ENCODE peak calls at places on chromosomes 6 and 20, in four cellular contexts. One of them, this sample, is unnamed.

GRCh38 chr6:81785340-81785739 is 32.9 kb upstream of the TENT5A start:
- DNase-seq in PC-3: peak; percentile 41
- DNase-seq in B cell: no peak
- DNase-seq in IMR-90: no peak
- DNase-seq in this sample: no peak

GRCh38 chr20:58433759-58434158 is 44.7 kb downstream of the VAPB start:
- DNase-seq in PC-3: peak; percentile 60
- DNase-seq in B cell: no peak
- DNase-seq in IMR-90: peak; percentile 89
- DNase-seq in this sample: peak; percentile 78

GRCh38 chr6:43992783-43993505 is 134.3 kb downstream of the MRPL14 start:
- DNase-seq in PC-3: no peak
- DNase-seq in B cell: no peak
- DNase-seq in IMR-90: no peak
- DNase-seq in this sample: no peak

GRCh38 chr6:13641315-13641714 is 26.2 kb downstream of the NOL7 start:
- DNase-seq in PC-3: no peak
- DNase-seq in B cell: no peak
- DNase-seq in IMR-90: peak; percentile 23
- DNase-seq in this sample: peak; percentile 33

GRCh38 chr20:57928181-57928967 is 218.6 kb upstream of the PMEPA1 start:
- DNase-seq in PC-3: peak; percentile 66
- DNase-seq in B cell: no peak
- DNase-seq in IMR-90: no peak
- DNase-seq in this sample: no peak

GRCh38 chr20:60215786-60216730 is 257.8 kb downstream of the CDH26 start:
- DNase-seq in PC-3: no peak
- DNase-seq in B cell: no peak
- DNase-seq in IMR-90: no peak
- DNase-seq in this sample: no peak

GRCh38 chr20:14807224-14807623 is 469.8 kb upstream of the FLRT3 start:
- DNase-seq in PC-3: no peak
- DNase-seq in B cell: no peak
- DNase-seq in IMR-90: no peak
- DNase-seq in this sample: no peak

GRCh38 chr20:11697646-11698045 is 220.0 kb upstream of the BTBD3 start:
- DNase-seq in PC-3: no peak
- DNase-seq in B cell: no peak
- DNase-seq in IMR-90: no peak
- DNase-seq in this sample: no peak

DNA sequence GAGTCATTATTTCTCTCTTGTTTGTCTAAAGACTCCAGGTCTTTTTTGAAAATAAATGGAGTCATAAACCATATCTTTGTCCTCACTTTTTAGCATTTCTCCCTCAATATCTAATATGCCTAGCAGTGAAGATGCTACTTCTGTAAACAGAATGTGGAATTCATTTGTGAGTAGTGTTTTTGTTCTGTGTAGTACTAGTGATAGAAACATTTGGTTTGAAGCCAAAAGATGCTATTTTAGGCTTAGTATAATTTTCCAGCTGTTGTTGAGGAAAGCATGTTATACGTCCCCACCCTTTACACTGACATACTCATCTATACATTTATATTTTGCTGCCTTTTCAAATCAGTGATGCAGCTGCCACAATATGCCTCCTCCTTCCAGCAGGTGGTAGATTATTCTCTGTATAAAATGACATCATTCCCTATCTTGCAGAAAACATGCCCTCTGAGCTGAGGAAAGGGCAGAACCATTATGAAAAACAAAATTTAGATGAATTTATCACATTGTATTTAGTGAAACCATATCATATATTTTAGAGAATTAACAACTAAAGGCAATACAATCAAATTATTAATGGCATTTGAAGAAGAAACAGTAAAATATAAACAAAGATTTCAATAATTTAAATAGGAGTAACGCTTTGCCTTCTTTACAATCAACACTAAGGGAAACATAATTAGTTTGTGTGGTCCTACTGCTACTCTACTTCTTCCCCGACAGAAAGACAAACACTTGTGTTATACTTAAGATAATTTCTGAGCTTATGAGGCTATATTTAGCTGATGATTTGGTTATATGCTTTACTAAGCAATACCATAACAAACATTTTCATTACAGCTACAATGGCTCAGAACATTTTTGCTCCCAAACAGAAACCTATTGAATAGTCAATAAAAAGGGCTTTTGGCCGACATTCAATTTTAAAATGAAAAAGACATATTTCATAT is 1217.4 kb upstream of the GJE1 start:
- DNase-seq in PC-3: no peak
- DNase-seq in B cell: no peak
- DNase-seq in IMR-90: no peak
- DNase-seq in this sample: peak; percentile 4
- TF ChIP-seq CTCF in PC-3: no peak
- TF ChIP-seq CTCF in B cell: no peak
- TF ChIP-seq CTCF in IMR-90: no peak
- TF ChIP-seq CTCF in this sample: no peak

GRCh38 chr6:30061766-30062458 is 847 bp downstream of the POLR1H start:
- DNase-seq in PC-3: peak; percentile 44
- DNase-seq in B cell: no peak
- DNase-seq in IMR-90: peak; percentile 17
- DNase-seq in this sample: peak; percentile 39
- TF ChIP-seq CTCF in PC-3: no peak
- TF ChIP-seq CTCF in B cell: no peak
- TF ChIP-seq CTCF in IMR-90: no peak
- TF ChIP-seq CTCF in this sample: no peak

DNA sequence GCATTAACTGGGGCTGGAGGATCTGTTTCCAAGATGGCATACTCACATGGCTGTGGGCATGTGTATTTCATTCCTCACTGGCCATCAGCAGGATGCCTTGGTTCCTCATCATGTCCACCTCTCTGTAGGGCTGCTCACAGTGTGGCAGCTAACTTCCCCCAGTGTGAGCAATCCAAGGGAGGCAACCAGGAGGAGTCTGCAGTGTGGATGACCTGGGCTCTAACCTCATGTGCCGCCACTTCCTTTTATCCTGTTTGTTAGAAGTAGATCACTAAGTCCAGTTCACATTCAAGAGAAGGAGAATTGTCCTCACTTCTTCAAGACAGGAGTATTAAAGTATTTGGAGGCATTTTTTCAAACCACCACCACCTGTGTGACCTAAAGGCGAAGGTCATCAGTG is 54.4 kb downstream of the MTHFD1L start:
- DNase-seq in PC-3: no peak
- DNase-seq in B cell: no peak
- DNase-seq in IMR-90: no peak
- DNase-seq in this sample: no peak
- TF ChIP-seq CTCF in PC-3: no peak
- TF ChIP-seq CTCF in B cell: no peak
- TF ChIP-seq CTCF in IMR-90: no peak
- TF ChIP-seq CTCF in this sample: no peak

GRCh38 chr6:143232849-143233248 is 172.2 kb downstream of the AIG1 start:
- DNase-seq in PC-3: peak; percentile 66
- DNase-seq in B cell: peak; percentile 3
- DNase-seq in IMR-90: peak; percentile 23
- DNase-seq in this sample: peak; percentile 31
- TF ChIP-seq CTCF in PC-3: peak; percentile 87
- TF ChIP-seq CTCF in B cell: no peak
- TF ChIP-seq CTCF in IMR-90: peak; percentile 49
- TF ChIP-seq CTCF in this sample: peak; percentile 60

DNA sequence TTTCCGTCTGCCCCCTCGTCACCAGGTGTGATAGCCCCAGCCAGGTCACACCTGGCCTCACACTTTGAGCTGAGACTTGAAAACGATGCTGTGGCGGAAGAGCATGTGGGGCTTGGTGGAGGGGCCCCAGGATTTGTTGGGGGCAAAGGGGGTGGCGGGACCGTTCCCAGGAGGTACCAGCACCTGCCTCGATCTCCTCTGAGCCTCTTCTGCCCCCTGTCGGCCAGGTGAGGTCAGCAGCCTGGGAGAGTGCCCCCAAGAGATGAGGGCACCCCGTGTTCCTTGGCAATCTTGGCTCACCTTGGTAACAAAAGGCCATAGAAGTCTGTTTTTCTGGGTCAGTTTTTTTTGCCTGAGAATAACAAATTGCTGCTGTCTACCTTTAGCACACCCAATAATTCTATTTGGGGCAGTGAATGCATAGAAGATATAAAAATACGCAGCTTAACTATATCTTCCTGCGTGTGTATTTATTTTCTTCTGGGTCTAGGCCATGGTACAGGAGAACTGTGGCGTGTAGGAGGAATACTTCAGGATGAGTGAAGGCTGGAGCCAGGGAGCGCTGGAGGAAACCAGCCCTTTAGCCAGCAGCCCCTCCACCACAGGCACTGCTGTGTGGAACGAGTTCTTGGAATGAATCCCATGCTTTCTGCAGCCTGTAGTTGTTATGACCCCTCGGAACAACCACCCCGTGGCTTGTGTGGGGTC is 25.2 kb downstream of the SPATA2 start:
- DNase-seq in PC-3: peak; percentile 40
- DNase-seq in B cell: peak; percentile 29
- DNase-seq in IMR-90: no peak
- DNase-seq in this sample: no peak
- TF ChIP-seq CTCF in PC-3: peak; percentile 89
- TF ChIP-seq CTCF in B cell: peak; percentile 23
- TF ChIP-seq CTCF in IMR-90: no peak
- TF ChIP-seq CTCF in this sample: no peak

GRCh38 chr6:10320291-10320690 is 94.6 kb downstream of the TFAP2A start:
- DNase-seq in PC-3: no peak
- DNase-seq in B cell: no peak
- DNase-seq in IMR-90: peak; percentile 23
- DNase-seq in this sample: no peak
- TF ChIP-seq CTCF in PC-3: no peak
- TF ChIP-seq CTCF in B cell: no peak
- TF ChIP-seq CTCF in IMR-90: no peak
- TF ChIP-seq CTCF in this sample: no peak

DNA sequence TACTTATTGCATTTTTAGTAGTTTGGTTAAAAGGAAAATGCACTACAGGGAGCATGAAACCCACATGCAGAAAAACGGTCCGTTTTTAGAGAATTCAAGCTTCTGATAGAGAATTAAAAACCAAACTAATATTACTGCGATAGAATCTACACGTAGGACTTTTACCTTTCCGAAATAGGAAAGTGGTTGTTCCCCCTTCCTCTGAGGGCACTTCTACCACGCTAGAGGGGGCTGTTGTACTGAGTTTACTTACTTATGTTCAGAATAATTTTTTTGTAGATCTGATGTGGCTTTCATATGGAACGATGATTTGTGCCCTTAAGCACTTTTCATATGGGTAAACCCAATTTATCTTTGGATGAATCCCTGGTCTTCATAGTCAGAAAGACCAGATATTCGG is 264.3 kb upstream of the PLN start:
- DNase-seq in PC-3: peak; percentile 71
- DNase-seq in B cell: peak; percentile 27
- DNase-seq in IMR-90: peak; percentile 68
- DNase-seq in this sample: peak; percentile 82
- TF ChIP-seq CTCF in PC-3: peak; percentile 84
- TF ChIP-seq CTCF in B cell: peak; percentile 32
- TF ChIP-seq CTCF in IMR-90: peak; percentile 85
- TF ChIP-seq CTCF in this sample: peak; percentile 80

GRCh38 chr6:153103256-153103655 is 27.8 kb downstream of the RGS17 start:
- DNase-seq in PC-3: no peak
- DNase-seq in B cell: no peak
- DNase-seq in IMR-90: no peak
- DNase-seq in this sample: peak; percentile 20

GRCh38 chr6:153106021-153106420 is 25.1 kb downstream of the RGS17 start:
- DNase-seq in PC-3: no peak
- DNase-seq in B cell: no peak
- DNase-seq in IMR-90: no peak
- DNase-seq in this sample: no peak

GRCh38 chr6:153104220-153104619 is 26.9 kb downstream of the RGS17 start:
- DNase-seq in PC-3: no peak
- DNase-seq in B cell: no peak
- DNase-seq in IMR-90: no peak
- DNase-seq in this sample: peak; percentile 18

DNA sequence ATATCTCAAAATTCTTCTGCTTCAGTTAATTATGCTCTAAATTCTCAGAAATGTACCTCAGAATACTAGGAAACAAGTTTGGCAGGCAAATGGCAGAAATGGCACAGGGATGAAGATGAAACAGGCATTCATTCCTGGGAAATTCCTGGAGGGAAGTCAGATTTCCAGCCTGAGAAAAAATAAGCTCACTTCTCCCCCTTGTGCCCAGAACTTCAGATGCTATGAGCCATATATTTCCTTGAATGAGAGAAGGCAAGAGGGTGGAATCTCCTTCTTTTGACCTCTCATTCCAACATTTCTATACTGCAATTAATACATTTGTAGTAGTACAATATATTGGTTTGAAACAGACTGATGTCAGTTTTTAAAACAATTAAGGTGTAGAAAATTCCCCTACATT is 22.8 kb downstream of the RGS17 start:
- DNase-seq in PC-3: peak; percentile 50
- DNase-seq in B cell: no peak
- DNase-seq in IMR-90: no peak
- DNase-seq in this sample: peak; percentile 54
- TF ChIP-seq CTCF in PC-3: peak; percentile 64
- TF ChIP-seq CTCF in B cell: no peak
- TF ChIP-seq CTCF in IMR-90: peak; percentile 49
- TF ChIP-seq CTCF in this sample: peak; percentile 43

This sample was measured in cardiac fibroblast.